ENCODE peak calls at places on chromosomes 5 and 9, in six cellular contexts. W is GM04504, N is immature natural killer cell, M is cardiac fibroblast, L is NCI-H2107, Y is T-helper 1 cell. R is an unnamed sample.

GRCh38 chr9:28927711-28928110 is 1354.4 kb upstream of the C9orf72 start:
- DNase-seq in W (no peak), N (no peak), M (no peak), L (no peak), Y (no peak), R (no peak)

GRCh38 chr5:125036494-125036893 is 290.1 kb upstream of the ZNF608 start:
- DNase-seq in W (no peak), N (no peak), M (no peak), L (no peak), Y (no peak), R (no peak)

GRCh38 chr9:126166866-126167265 is 159.8 kb upstream of the MVB12B start:
- DNase-seq in W (no peak), N (no peak), M (no peak), L (no peak), Y (no peak), R (no peak)

GRCh38 chr5:126826619-126827215 is 49.8 kb downstream of the LMNB1 start:
- DNase-seq in W (no peak), N (no peak), M (no peak), L (no peak), Y (no peak), R (no peak)

GRCh38 chr5:138352071-138352721 is at the start of gene KDM3B:
- DNase-seq in W (peak), N (peak), M (peak), L (peak), Y (peak), R (peak)

GRCh38 chr5:168136340-168136739 is 155.1 kb upstream of the WWC1 start:
- DNase-seq in W (no peak), N (no peak), M (no peak), L (no peak), Y (no peak), R (no peak)

GRCh38 chr5:149834246-149834855 is 104.2 kb downstream of the PPARGC1B start:
- DNase-seq in W (peak), N (peak), M (peak), L (peak), Y (peak), R (no peak)

GRCh38 chr9:77488439-77489126 is 159.5 kb downstream of the GNA14 start:
- DNase-seq in W (no peak), N (no peak), M (peak), L (no peak), Y (no peak), R (no peak)

GRCh38 chr5:151678146-151678545 is 8.6 kb downstream of the SPARC start:
- DNase-seq in W (no peak), N (no peak), M (peak), L (no peak), Y (no peak), R (no peak)

GRCh38 chr5:102539598-102539997 is 40.8 kb upstream of the SLCO6A1 start:
- DNase-seq in W (no peak), N (no peak), M (no peak), L (no peak), Y (no peak), R (no peak)

GRCh38 chr9:93665566-93666278 is 89.3 kb downstream of the PHF2 start:
- DNase-seq in W (no peak), N (no peak), M (no peak), L (no peak), Y (no peak), R (no peak)

GRCh38 chr5:73218552-73219171 is 45.7 kb downstream of the TMEM174 start:
- DNase-seq in W (no peak), N (no peak), M (peak), L (no peak), Y (no peak), R (no peak)

GRCh38 chr5:83306572-83307241 is 164.8 kb upstream of the VCAN start:
- DNase-seq in W (peak), N (no peak), M (peak), L (no peak), Y (no peak), R (no peak)

GRCh38 chr9:30172206-30172605 is 2212.2 kb upstream of the ACO1 start:
- DNase-seq in W (no peak), N (no peak), M (no peak), L (no peak), Y (no peak), R (no peak)

GRCh38 chr5:52822437-52822836 is 34.7 kb downstream of the ITGA1 start:
- DNase-seq in W (no peak), N (no peak), M (peak), L (no peak), Y (no peak), R (no peak)

R was measured in DMS79.